ENCODE peak calls at places on chromosomes 6 and 20, in seven cellular contexts. One of them, this sample, is unnamed.

GRCh38 chr6:155387551-155387950 is 68.1 kb downstream of the NOX3 start:
- DNase-seq in H1: no peak
- DNase-seq in GM12878: no peak
- DNase-seq in coronary artery: no peak
- DNase-seq in A549: no peak
- DNase-seq in breast epithelium: no peak
- DNase-seq in mesenchymal stem cell: no peak
- DNase-seq in this sample: no peak

GRCh38 chr20:44526129-44526528 is 4.3 kb upstream of the SERINC3 start:
- DNase-seq in H1: no peak
- DNase-seq in GM12878: no peak
- DNase-seq in coronary artery: no peak
- DNase-seq in A549: peak; percentile 41
- DNase-seq in breast epithelium: no peak
- DNase-seq in mesenchymal stem cell: no peak
- DNase-seq in this sample: no peak

GRCh38 chr6:138292482-138292881 is 74.2 kb upstream of the PBOV1 start:
- DNase-seq in H1: no peak
- DNase-seq in GM12878: no peak
- DNase-seq in coronary artery: no peak
- DNase-seq in A549: no peak
- DNase-seq in breast epithelium: no peak
- DNase-seq in mesenchymal stem cell: no peak
- DNase-seq in this sample: no peak

GRCh38 chr20:45419188-45420091 is 3.5 kb downstream of the PIGT start:
- DNase-seq in H1: no peak
- DNase-seq in GM12878: peak; percentile 80
- DNase-seq in coronary artery: no peak
- DNase-seq in A549: peak; percentile 90
- DNase-seq in breast epithelium: peak; percentile 79
- DNase-seq in mesenchymal stem cell: peak; percentile 49
- DNase-seq in this sample: no peak

GRCh38 chr6:130778946-130779657 is 48.1 kb upstream of the SMLR1 start:
- DNase-seq in H1: no peak
- DNase-seq in GM12878: no peak
- DNase-seq in coronary artery: no peak
- DNase-seq in A549: no peak
- DNase-seq in breast epithelium: no peak
- DNase-seq in mesenchymal stem cell: peak; percentile 73
- DNase-seq in this sample: no peak

GRCh38 chr20:18683839-18684238 is 96.0 kb downstream of the DTD1 start:
- DNase-seq in H1: no peak
- DNase-seq in GM12878: no peak
- DNase-seq in coronary artery: no peak
- DNase-seq in A549: no peak
- DNase-seq in breast epithelium: no peak
- DNase-seq in mesenchymal stem cell: no peak
- DNase-seq in this sample: no peak

GRCh38 chr20:24768977-24769675 is 179.9 kb upstream of the CST7 start:
- DNase-seq in H1: no peak
- DNase-seq in GM12878: no peak
- DNase-seq in coronary artery: peak; percentile 45
- DNase-seq in A549: no peak
- DNase-seq in breast epithelium: no peak
- DNase-seq in mesenchymal stem cell: no peak
- DNase-seq in this sample: peak; percentile 76

GRCh38 chr6:1436334-1437306 is 47.2 kb downstream of the FOXF2 start:
- DNase-seq in H1: no peak
- DNase-seq in GM12878: peak; percentile 30
- DNase-seq in coronary artery: no peak
- DNase-seq in A549: peak; percentile 61
- DNase-seq in breast epithelium: no peak
- DNase-seq in mesenchymal stem cell: peak; percentile 72
- DNase-seq in this sample: peak; percentile 9

GRCh38 chr6:10583509-10583908 is 62.4 kb downstream of the GCNT2 start:
- DNase-seq in H1: no peak
- DNase-seq in GM12878: no peak
- DNase-seq in coronary artery: no peak
- DNase-seq in A549: no peak
- DNase-seq in breast epithelium: no peak
- DNase-seq in mesenchymal stem cell: no peak
- DNase-seq in this sample: no peak

GRCh38 chr6:31597006-31597405 is 4.2 kb upstream of the NCR3 start:
- DNase-seq in H1: no peak
- DNase-seq in GM12878: no peak
- DNase-seq in coronary artery: no peak
- DNase-seq in A549: peak; percentile 39
- DNase-seq in breast epithelium: no peak
- DNase-seq in mesenchymal stem cell: peak; percentile 57
- DNase-seq in this sample: peak; percentile 26

GRCh38 chr6:118709859-118710350 is 58.5 kb upstream of the CEP85L start:
- DNase-seq in H1: no peak
- DNase-seq in GM12878: peak; percentile 85
- DNase-seq in coronary artery: no peak
- DNase-seq in A549: peak; percentile 36
- DNase-seq in breast epithelium: no peak
- DNase-seq in mesenchymal stem cell: peak; percentile 76
- DNase-seq in this sample: peak; percentile 65

GRCh38 chr20:63553251-63553932 is 567 bp upstream of the FNDC11 start:
- DNase-seq in H1: peak; percentile 92
- DNase-seq in GM12878: peak; percentile 35
- DNase-seq in coronary artery: peak; percentile 86
- DNase-seq in A549: peak; percentile 90
- DNase-seq in breast epithelium: peak; percentile 75
- DNase-seq in mesenchymal stem cell: peak; percentile 89
- DNase-seq in this sample: peak; percentile 75

GRCh38 chr6:88449770-88450169 is 283.6 kb upstream of the CNR1 start:
- DNase-seq in H1: no peak
- DNase-seq in GM12878: no peak
- DNase-seq in coronary artery: no peak
- DNase-seq in A549: no peak
- DNase-seq in breast epithelium: no peak
- DNase-seq in mesenchymal stem cell: no peak
- DNase-seq in this sample: no peak

GRCh38 chr20:63142933-63143332 is 73.0 kb downstream of the YTHDF1 start:
- DNase-seq in H1: no peak
- DNase-seq in GM12878: no peak
- DNase-seq in coronary artery: no peak
- DNase-seq in A549: no peak
- DNase-seq in breast epithelium: no peak
- DNase-seq in mesenchymal stem cell: no peak
- DNase-seq in this sample: no peak

GRCh38 chr20:17504898-17505663 is 26.1 kb downstream of the BFSP1 start:
- DNase-seq in H1: no peak
- DNase-seq in GM12878: peak; percentile 25
- DNase-seq in coronary artery: peak; percentile 81
- DNase-seq in A549: peak; percentile 53
- DNase-seq in breast epithelium: peak; percentile 21
- DNase-seq in mesenchymal stem cell: peak; percentile 75
- DNase-seq in this sample: no peak

GRCh38 chr6:46781478-46782378 is 11.5 kb upstream of the MEP1A start:
- DNase-seq in H1: no peak
- DNase-seq in GM12878: no peak
- DNase-seq in coronary artery: no peak
- DNase-seq in A549: peak; percentile 60
- DNase-seq in breast epithelium: no peak
- DNase-seq in mesenchymal stem cell: peak; percentile 62
- DNase-seq in this sample: peak; percentile 73

GRCh38 chr20:41308290-41308691 is 9.2 kb downstream of the ZHX3 start:
- DNase-seq in H1: no peak
- DNase-seq in GM12878: no peak
- DNase-seq in coronary artery: no peak
- DNase-seq in A549: no peak
- DNase-seq in breast epithelium: no peak
- DNase-seq in mesenchymal stem cell: peak; percentile 90
- DNase-seq in this sample: no peak

GRCh38 chr20:13745784-13746183 is 38.9 kb downstream of the ESF1 start:
- DNase-seq in H1: no peak
- DNase-seq in GM12878: no peak
- DNase-seq in coronary artery: no peak
- DNase-seq in A549: no peak
- DNase-seq in breast epithelium: no peak
- DNase-seq in mesenchymal stem cell: no peak
- DNase-seq in this sample: no peak

GRCh38 chr6:25410102-25410501 is 130.9 kb downstream of the CARMIL1 start:
- DNase-seq in H1: no peak
- DNase-seq in GM12878: no peak
- DNase-seq in coronary artery: no peak
- DNase-seq in A549: no peak
- DNase-seq in breast epithelium: no peak
- DNase-seq in mesenchymal stem cell: no peak
- DNase-seq in this sample: no peak

GRCh38 chr6:51214442-51214841 is 395.8 kb downstream of the TFAP2B start:
- DNase-seq in H1: no peak
- DNase-seq in GM12878: no peak
- DNase-seq in coronary artery: no peak
- DNase-seq in A549: no peak
- DNase-seq in breast epithelium: no peak
- DNase-seq in mesenchymal stem cell: no peak
- DNase-seq in this sample: no peak

GRCh38 chr6:30881987-30882763 is 2.1 kb upstream of the DDR1 start:
- DNase-seq in H1: no peak
- DNase-seq in GM12878: no peak
- DNase-seq in coronary artery: no peak
- DNase-seq in A549: no peak
- DNase-seq in breast epithelium: no peak
- DNase-seq in mesenchymal stem cell: peak; percentile 64
- DNase-seq in this sample: peak; percentile 80

GRCh38 chr6:55669133-55669532 is 90.1 kb upstream of the HMGCLL1 start:
- DNase-seq in H1: no peak
- DNase-seq in GM12878: no peak
- DNase-seq in coronary artery: no peak
- DNase-seq in A549: no peak
- DNase-seq in breast epithelium: no peak
- DNase-seq in mesenchymal stem cell: no peak
- DNase-seq in this sample: no peak

GRCh38 chr6:87378947-87379346 is 28.8 kb upstream of the CFAP206 start:
- DNase-seq in H1: no peak
- DNase-seq in GM12878: no peak
- DNase-seq in coronary artery: no peak
- DNase-seq in A549: no peak
- DNase-seq in breast epithelium: no peak
- DNase-seq in mesenchymal stem cell: no peak
- DNase-seq in this sample: no peak

GRCh38 chr6:87714093-87714809 is 12.2 kb upstream of the AKIRIN2 start:
- DNase-seq in H1: no peak
- DNase-seq in GM12878: no peak
- DNase-seq in coronary artery: no peak
- DNase-seq in A549: peak; percentile 61
- DNase-seq in breast epithelium: no peak
- DNase-seq in mesenchymal stem cell: peak; percentile 80
- DNase-seq in this sample: peak; percentile 29

GRCh38 chr6:149567194-149567586 is 1.0 kb downstream of the GINM1 start:
- DNase-seq in H1: no peak
- DNase-seq in GM12878: no peak
- DNase-seq in coronary artery: no peak
- DNase-seq in A549: no peak
- DNase-seq in breast epithelium: no peak
- DNase-seq in mesenchymal stem cell: no peak
- DNase-seq in this sample: no peak

GRCh38 chr6:1593286-1593957 is 16.3 kb upstream of the FOXC1 start:
- DNase-seq in H1: no peak
- DNase-seq in GM12878: no peak
- DNase-seq in coronary artery: no peak
- DNase-seq in A549: no peak
- DNase-seq in breast epithelium: peak; percentile 75
- DNase-seq in mesenchymal stem cell: no peak
- DNase-seq in this sample: no peak

GRCh38 chr20:37316775-37317170 is 27.3 kb downstream of the MANBAL start:
- DNase-seq in H1: no peak
- DNase-seq in GM12878: no peak
- DNase-seq in coronary artery: no peak
- DNase-seq in A549: no peak
- DNase-seq in breast epithelium: no peak
- DNase-seq in mesenchymal stem cell: no peak
- DNase-seq in this sample: no peak
- H3K27ac ChIP-seq in H1: no peak overlapping the region
- H3K27ac ChIP-seq in GM12878: peak overlapping the region; percentile 93
- H3K27ac ChIP-seq in coronary artery: no peak overlapping the region
- H3K27ac ChIP-seq in A549: no peak overlapping the region
- H3K27ac ChIP-seq in breast epithelium: peak overlapping the region; percentile 95
- H3K27ac ChIP-seq in mesenchymal stem cell: no peak overlapping the region
- H3K27ac ChIP-seq in this sample: no peak overlapping the region

GRCh38 chr6:36848658-36849441 is 9.6 kb upstream of the CPNE5 start:
- DNase-seq in H1: no peak
- DNase-seq in GM12878: no peak
- DNase-seq in coronary artery: no peak
- DNase-seq in A549: no peak
- DNase-seq in breast epithelium: peak; percentile 74
- DNase-seq in mesenchymal stem cell: no peak
- DNase-seq in this sample: peak; percentile 70
- H3K4me3 ChIP-seq in H1: peak overlapping the region; percentile 50
- H3K4me3 ChIP-seq in GM12878: no peak overlapping the region
- H3K4me3 ChIP-seq in coronary artery: peak overlapping the region; percentile 42
- H3K4me3 ChIP-seq in A549: no peak overlapping the region
- H3K4me3 ChIP-seq in breast epithelium: no peak overlapping the region
- H3K4me3 ChIP-seq in mesenchymal stem cell: no peak overlapping the region
- H3K4me3 ChIP-seq in this sample: peak overlapping the region; percentile 34

DNA sequence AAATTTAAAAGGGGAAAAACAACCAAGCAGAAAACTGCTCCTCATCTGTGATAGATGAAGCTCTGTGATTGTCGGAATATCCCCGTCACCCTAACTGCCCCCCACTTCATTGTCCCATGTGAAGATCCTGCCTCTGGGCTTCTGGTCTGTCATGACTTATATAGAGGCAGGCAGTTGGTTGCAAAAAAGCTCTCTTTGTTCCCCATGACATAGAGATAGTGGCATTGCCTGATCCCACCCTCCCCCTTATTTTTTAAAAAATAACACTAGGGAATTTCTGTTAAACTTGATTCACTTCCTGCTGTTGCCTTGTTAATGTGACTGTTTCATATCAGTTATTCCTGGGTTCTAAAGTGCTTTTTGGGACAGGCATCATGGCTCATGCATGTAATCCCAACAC is 203.1 kb downstream of the JARID2 start:
- DNase-seq in H1: no peak
- DNase-seq in GM12878: no peak
- DNase-seq in coronary artery: no peak
- DNase-seq in A549: no peak
- DNase-seq in breast epithelium: no peak
- DNase-seq in mesenchymal stem cell: no peak
- DNase-seq in this sample: no peak
- H3K27ac ChIP-seq in H1: no peak overlapping the region
- H3K27ac ChIP-seq in GM12878: no peak overlapping the region
- H3K27ac ChIP-seq in coronary artery: no peak overlapping the region
- H3K27ac ChIP-seq in A549: no peak overlapping the region
- H3K27ac ChIP-seq in breast epithelium: no peak overlapping the region
- H3K27ac ChIP-seq in mesenchymal stem cell: no peak overlapping the region
- H3K27ac ChIP-seq in this sample: no peak overlapping the region

DNA sequence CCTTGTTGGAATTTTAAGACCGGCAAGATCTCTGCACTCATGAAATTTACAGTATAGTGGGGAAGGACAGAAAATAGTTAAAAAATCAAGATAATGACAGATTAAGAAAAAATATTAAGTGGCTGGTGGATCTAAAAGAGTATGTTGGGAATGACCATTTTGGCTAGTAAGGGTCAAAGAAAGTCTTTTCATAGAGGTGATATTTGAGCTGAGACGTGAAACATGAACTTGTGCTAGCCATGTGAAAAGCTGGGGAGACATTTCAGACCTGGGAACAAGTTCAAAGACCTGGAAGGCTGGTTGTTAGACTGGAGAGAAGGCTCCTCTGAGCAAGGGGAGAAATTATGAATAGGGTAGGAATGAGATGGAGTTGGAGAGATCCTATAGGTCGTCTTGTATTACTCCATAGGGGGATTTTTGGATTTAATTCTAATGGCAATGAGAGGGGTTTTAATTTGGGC is 4.7 kb downstream of the BICRAL start:
- DNase-seq in H1: no peak
- DNase-seq in GM12878: no peak
- DNase-seq in coronary artery: no peak
- DNase-seq in A549: no peak
- DNase-seq in breast epithelium: no peak
- DNase-seq in mesenchymal stem cell: no peak
- DNase-seq in this sample: no peak
- H3K4me3 ChIP-seq in H1: peak overlapping the region; percentile 16
- H3K4me3 ChIP-seq in GM12878: peak overlapping the region; percentile 29
- H3K4me3 ChIP-seq in coronary artery: peak overlapping the region; percentile 89
- H3K4me3 ChIP-seq in A549: no peak overlapping the region
- H3K4me3 ChIP-seq in breast epithelium: no peak overlapping the region
- H3K4me3 ChIP-seq in mesenchymal stem cell: no peak overlapping the region
- H3K4me3 ChIP-seq in this sample: no peak overlapping the region

This sample was measured in SJCRH30.